ENCODE peak calls at places on chromosome 3, in seven cellular contexts. O is MM.1S; D is neural progenitor cell; T is uterus; R is sigmoid colon; U is mammary epithelial cell; H is CD8-positive, alpha-beta T cell. M is an unnamed sample. For H3K4me1, the result is how much of the 10 kb centered on the place peaks cover.

GRCh38 chr3:63092545-63092944 is 185.6 kb upstream of the SYNPR start:
- DNase-seq in T (no peak), R (no peak), U (no peak), O (no peak), H (no peak), D (peak), M (no peak)

GRCh38 chr3:40078590-40078989 is 230.9 kb upstream of the EIF1B start:
- DNase-seq in D (no peak), H (no peak), T (no peak), R (no peak), U (no peak), O (no peak), M (no peak)

GRCh38 chr3:52456800-52457183 is 1.4 kb downstream of the NISCH start:
- DNase-seq in O (no peak), T (no peak), U (no peak), D (no peak), R (no peak), H (no peak), M (no peak)

GRCh38 chr3:12957334-12957733 is 115.9 kb downstream of the IQSEC1 start:
- DNase-seq in U (no peak), R (no peak), H (no peak), O (no peak), D (no peak), T (no peak), M (peak)

GRCh38 chr3:179713643-179714090 is 60.8 kb downstream of the USP13 start:
- DNase-seq in O (no peak), T (no peak), U (no peak), R (no peak), H (no peak), D (peak), M (no peak)

GRCh38 chr3:45781841-45782240 is 14.5 kb downstream of the SLC6A20 start:
- DNase-seq in D (no peak), H (no peak), T (no peak), U (no peak), O (no peak), R (peak), M (no peak)

GRCh38 chr3:23202921-23203650 is at the start of gene UBE2E2:
- DNase-seq in T (peak), U (peak), D (peak), R (peak), H (peak), O (peak), M (peak)

GRCh38 chr3:45596290-45596791 is 1.8 kb downstream of the LIMD1 start:
- DNase-seq in R (no peak), T (no peak), D (no peak), O (peak), H (no peak), U (no peak), M (no peak)

GRCh38 chr3:194321666-194322640 is 29.2 kb downstream of the CPN2 start:
- DNase-seq in D (no peak), U (no peak), T (no peak), O (no peak), H (no peak), R (no peak), M (no peak)

GRCh38 chr3:5463986-5464385 is 276.5 kb downstream of the EDEM1 start:
- DNase-seq in T (no peak), H (no peak), D (no peak), O (no peak), U (no peak), R (no peak), M (no peak)

GRCh38 chr3:98573231-98573728 is 20.1 kb downstream of the CPOX start:
- DNase-seq in U (peak), O (no peak), D (peak), R (no peak), T (no peak), H (no peak), M (no peak)

GRCh38 chr3:195041871-195042740 is 228.9 kb downstream of the XXYLT1 start:
- DNase-seq in D (peak), H (no peak), T (no peak), R (no peak), O (no peak), U (no peak), M (no peak)

GRCh38 chr3:40009991-40010390 is 200.6 kb downstream of the MYRIP start:
- DNase-seq in H (no peak), O (no peak), R (no peak), T (no peak), U (no peak), D (no peak), M (no peak)

GRCh38 chr3:195892355-195893120 is 15.8 kb downstream of the TNK2 start:
- DNase-seq in D (peak), R (peak), H (no peak), U (peak), T (peak), O (no peak), M (peak)

GRCh38 chr3:154095832-154096421 is 25.3 kb upstream of the ARHGEF26 start:
- DNase-seq in H (no peak), U (no peak), O (peak), D (no peak), R (no peak), T (no peak), M (no peak)

DNA sequence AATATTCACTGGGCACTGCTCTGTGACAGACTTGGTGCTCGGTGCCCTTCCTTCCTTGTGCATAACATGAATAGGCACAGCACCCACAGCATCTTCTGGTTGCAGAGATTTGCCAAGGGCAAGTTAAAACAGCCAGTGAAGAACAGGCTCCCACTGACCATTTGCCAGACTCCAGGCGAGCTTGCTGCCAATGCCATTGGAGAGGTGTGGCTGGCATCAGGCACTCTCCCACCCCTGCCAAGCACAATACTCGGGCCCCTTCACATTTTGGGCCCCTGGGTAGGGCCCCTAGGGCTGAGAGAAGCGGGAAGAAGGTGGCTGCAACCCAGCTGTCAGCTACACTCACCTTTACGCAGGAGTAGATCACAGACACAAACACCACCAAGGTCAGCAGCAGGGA is 112.1 kb downstream of the SEC22A start:
- DNase-seq in U (no peak), H (no peak), T (no peak), O (no peak), R (no peak), D (no peak), M (peak)
- H3K4me1 ChIP-seq in U (under half), H (under half), T (under half), O (under half), R (under half), D (under half), M (under half)

GRCh38 chr3:77122610-77123009 is 82.7 kb downstream of the ROBO2 start:
- DNase-seq in O (no peak), T (no peak), U (no peak), R (no peak), D (no peak), H (no peak), M (no peak)
- TF ChIP-seq CTCF in O (no peak), T (no peak), U (no peak), R (no peak), D (no peak), H (no peak), M (no peak)

GRCh38 chr3:72265250-72265649 is 480.3 kb upstream of the PROK2 start:
- DNase-seq in T (no peak), R (no peak), O (no peak), H (no peak), D (peak), U (no peak), M (no peak)

GRCh38 chr3:72261566-72262564 is 476.9 kb upstream of the PROK2 start:
- DNase-seq in O (no peak), T (no peak), H (no peak), R (no peak), D (no peak), U (no peak), M (no peak)

GRCh38 chr3:72263223-72264015 is 478.5 kb upstream of the PROK2 start:
- DNase-seq in O (no peak), T (no peak), R (no peak), U (no peak), H (no peak), D (no peak), M (no peak)

GRCh38 chr3:72262707-72263106 is 477.8 kb upstream of the PROK2 start:
- DNase-seq in T (no peak), D (no peak), U (no peak), H (no peak), O (no peak), R (no peak), M (no peak)

GRCh38 chr3:72265661-72266370 is 480.9 kb upstream of the PROK2 start:
- DNase-seq in U (no peak), T (no peak), R (no peak), D (no peak), H (no peak), O (no peak), M (no peak)
- H3K4me1 ChIP-seq in U (under half), T (under half), R (under half), D (under half), H (under half), O (under half), M (under half)

GRCh38 chr3:160928183-160928718 is 172.2 kb downstream of the PPM1L start:
- DNase-seq in T (no peak), R (no peak), U (peak), H (no peak), D (no peak), O (no peak), M (no peak)
- TF ChIP-seq CTCF in T (no peak), R (no peak), U (peak), H (no peak), D (peak), O (peak), M (no peak)

M was measured in left lung.